ENCODE peak calls at places on chromosomes 3 and 15, in four cellular contexts. Y is HCT116, P is GM12878, J is K562. E is an unnamed sample.

GRCh38 chr15:36251450-36251849 is 328.0 kb upstream of the CDIN1 start:
- DNase-seq in Y (no peak), P (no peak), J (no peak), E (no peak)

GRCh38 chr3:148930785-148931184 is 60.6 kb upstream of the GYG1 start:
- DNase-seq in Y (no peak), P (no peak), J (no peak), E (no peak)

GRCh38 chr3:186869253-186870235 is 27.0 kb downstream of the ADIPOQ start:
- DNase-seq in Y (no peak), P (no peak), J (no peak), E (no peak)

GRCh38 chr3:29468150-29468549 is 187.3 kb downstream of the RBMS3 start:
- DNase-seq in Y (no peak), P (no peak), J (no peak), E (no peak)

GRCh38 chr3:61848885-61849284 is 287.5 kb downstream of the PTPRG start:
- DNase-seq in Y (no peak), P (no peak), J (no peak), E (no peak)

GRCh38 chr3:72169561-72170472 is 384.9 kb upstream of the PROK2 start:
- DNase-seq in Y (no peak), P (no peak), J (peak; percentile 83), E (no peak)

GRCh38 chr3:131658115-131658514 is 155.3 kb upstream of the MRPL3 start:
- DNase-seq in Y (no peak), P (no peak), J (peak; percentile 4), E (no peak)

GRCh38 chr15:40766194-40766830 is 2.4 kb downstream of the GCHFR start:
- DNase-seq in Y (no peak), P (no peak), J (no peak), E (no peak)

GRCh38 chr3:194307849-194308248 is 43.3 kb downstream of the CPN2 start:
- DNase-seq in Y (no peak), P (no peak), J (no peak), E (no peak)

GRCh38 chr15:96339662-96340347 is 9.3 kb downstream of the NR2F2 start:
- DNase-seq in Y (no peak), P (no peak), J (no peak), E (no peak)

GRCh38 chr3:72836923-72837322 is 11.3 kb downstream of the SHQ1 start:
- DNase-seq in Y (no peak), P (no peak), J (no peak), E (no peak)

GRCh38 chr15:31296304-31297220 is 30.1 kb upstream of the KLF13 start:
- DNase-seq in Y (no peak), P (no peak), J (no peak), E (peak; percentile 57)

GRCh38 chr3:44409640-44410410 is 67.6 kb downstream of the ZNF445 start:
- DNase-seq in Y (no peak), P (no peak), J (no peak), E (no peak)

GRCh38 chr3:143442761-143443477 is 323.3 kb downstream of the CHST2 start:
- DNase-seq in Y (no peak), P (no peak), J (no peak), E (no peak)

GRCh38 chr3:12135029-12135634 is 23.6 kb downstream of the TIMP4 start:
- DNase-seq in Y (peak; percentile 34), P (no peak), J (peak; percentile 61), E (peak; percentile 66)

GRCh38 chr3:54056521-54056920 is 65.8 kb upstream of the CACNA2D3 start:
- DNase-seq in Y (no peak), P (no peak), J (no peak), E (no peak)

GRCh38 chr15:43215961-43216360 is 4.9 kb downstream of the EPB42 start:
- DNase-seq in Y (no peak), P (no peak), J (no peak), E (no peak)

GRCh38 chr3:5431811-5432378 is 244.4 kb downstream of the EDEM1 start:
- DNase-seq in Y (no peak), P (no peak), J (peak; percentile 41), E (no peak)

GRCh38 chr3:169218314-169218983 is 445.1 kb downstream of the MECOM start:
- DNase-seq in Y (peak; percentile 54), P (no peak), J (peak; percentile 22), E (peak; percentile 24)

GRCh38 chr15:89806565-89807550 is 7.8 kb downstream of the ANPEP start:
- DNase-seq in Y (no peak), P (no peak), J (no peak), E (no peak)

GRCh38 chr3:8837172-8837571 is 67.8 kb upstream of the OXTR start:
- DNase-seq in Y (no peak), P (no peak), J (no peak), E (no peak)

GRCh38 chr3:80190051-80190450 is 422.3 kb upstream of the ROBO1 start:
- DNase-seq in Y (no peak), P (no peak), J (no peak), E (peak; percentile 43)

GRCh38 chr15:58228708-58229107 is 90.5 kb downstream of the AQP9 start:
- DNase-seq in Y (no peak), P (no peak), J (no peak), E (no peak)

GRCh38 chr15:67101981-67102929 is 36.9 kb downstream of the SMAD3 start:
- DNase-seq in Y (no peak), P (peak; percentile 97), J (no peak), E (no peak)

GRCh38 chr3:11136116-11136515 is 18.2 kb upstream of the HRH1 start:
- DNase-seq in Y (no peak), P (no peak), J (no peak), E (no peak)

GRCh38 chr3:59816312-59816711 is 766.5 kb upstream of the CFAP20DC start:
- DNase-seq in Y (no peak), P (no peak), J (no peak), E (no peak)

GRCh38 chr3:141280690-141281089 is 49.1 kb downstream of the PXYLP1 start:
- DNase-seq in Y (no peak), P (no peak), J (no peak), E (no peak)

GRCh38 chr15:31031471-31032064 is 40.1 kb upstream of the MTMR10 start:
- DNase-seq in Y (no peak), P (peak; percentile 46), J (no peak), E (no peak)

GRCh38 chr15:58569455-58569854 is 137.7 kb downstream of the LIPC start:
- DNase-seq in Y (no peak), P (no peak), J (no peak), E (no peak)

GRCh38 chr3:126870608-126871210 is 112.2 kb upstream of the PLXNA1 start:
- DNase-seq in Y (no peak), P (no peak), J (no peak), E (no peak)

GRCh38 chr3:185283374-185283935 is 29.6 kb upstream of the EHHADH start:
- DNase-seq in Y (peak; percentile 4), P (no peak), J (no peak), E (peak; percentile 9)

GRCh38 chr15:25716414-25717102 is 146.6 kb downstream of the ATP10A start:
- DNase-seq in Y (no peak), P (no peak), J (no peak), E (no peak)
- H3K4me3 ChIP-seq in Y (no peak overlapping the region), P (no peak overlapping the region), J (no peak overlapping the region), E (no peak overlapping the region)

DNA sequence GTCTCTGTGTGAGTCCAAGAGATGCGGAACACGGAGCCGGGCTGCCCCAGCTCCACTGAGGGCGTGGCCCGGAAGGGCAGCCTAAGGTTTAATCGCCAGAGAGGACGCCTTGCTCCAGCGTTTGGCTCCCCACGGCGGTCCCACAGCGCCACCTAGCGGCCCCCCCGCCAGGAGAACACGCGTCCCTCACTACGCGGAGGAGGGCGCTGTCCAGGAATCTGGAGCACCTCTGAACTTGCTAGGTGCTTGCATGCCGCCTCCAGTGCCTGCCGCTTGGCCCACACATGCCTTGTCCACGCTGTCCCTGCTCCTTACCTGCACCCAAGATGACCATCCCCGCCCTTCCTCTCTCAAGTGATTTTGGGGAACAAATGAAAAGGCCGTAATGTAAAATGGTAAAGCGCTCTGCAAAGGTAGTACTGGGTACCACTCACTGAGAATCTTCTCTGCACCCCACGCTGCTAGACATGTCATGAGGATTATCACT is 14.4 kb upstream of the MRPS22 start:
- DNase-seq in Y (peak; percentile 74), P (no peak), J (peak; percentile 93), E (peak; percentile 84)
- TF ChIP-seq REST in Y (no peak), P (peak; percentile 76), J (peak; percentile 87), E (peak; percentile 55)

GRCh38 chr3:13879102-13879945 is 547 bp downstream of the WNT7A start:
- DNase-seq in Y (no peak), P (no peak), J (peak; percentile 18), E (peak; percentile 26)

GRCh38 chr3:13879946-13880810 is at the start of gene WNT7A:
- DNase-seq in Y (no peak), P (no peak), J (peak; percentile 62), E (peak; percentile 41)

GRCh38 chr3:13877911-13878710 is 1.8 kb downstream of the WNT7A start:
- DNase-seq in Y (no peak), P (no peak), J (peak; percentile 22), E (no peak)

GRCh38 chr3:13880811-13881156 is 913 bp upstream of the WNT7A start:
- DNase-seq in Y (no peak), P (no peak), J (no peak), E (no peak)

GRCh38 chr3:13878711-13879101 is 1.2 kb downstream of the WNT7A start:
- DNase-seq in Y (no peak), P (no peak), J (no peak), E (no peak)
- H3K4me3 ChIP-seq in Y (peak overlapping the region; percentile 63), P (no peak overlapping the region), J (no peak overlapping the region), E (peak overlapping the region; percentile 53)

GRCh38 chr15:74220475-74221248 is 15.5 kb upstream of the CCDC33 start:
- DNase-seq in Y (no peak), P (no peak), J (no peak), E (no peak)
- TF ChIP-seq REST in Y (no peak), P (no peak), J (no peak), E (no peak)

E was measured in A549.